ENCODE peak calls at places on chromosome 1, in five cellular contexts. One of them, this sample, is unnamed.

GRCh38 chr1:31244326-31244725 is 4.6 kb upstream of the NKAIN1 start:
- DNase-seq in cardiac fibroblast: peak; percentile 70
- DNase-seq in activated T-cell treated with anti-CD3 and anti-CD28 coated beads, Interleukin-2, amount 50 U/mL, for 24 hours: no peak
- DNase-seq in stimulated activated CD8-positive, alpha-beta memory T cell treated with anti-CD3 and anti-CD28 coated beads, Interleukin-4, amount 100 ng/mL, for 1 hour: no peak
- DNase-seq in kidney: no peak
- DNase-seq in this sample: no peak

GRCh38 chr1:45411510-45411899 is 71.3 kb upstream of the MUTYH start:
- DNase-seq in cardiac fibroblast: no peak
- DNase-seq in activated T-cell treated with anti-CD3 and anti-CD28 coated beads, Interleukin-2, amount 50 U/mL, for 24 hours: no peak
- DNase-seq in stimulated activated CD8-positive, alpha-beta memory T cell treated with anti-CD3 and anti-CD28 coated beads, Interleukin-4, amount 100 ng/mL, for 1 hour: no peak
- DNase-seq in kidney: no peak
- DNase-seq in this sample: no peak

GRCh38 chr1:204421441-204421840 is 9.8 kb upstream of the PPP1R15B start:
- DNase-seq in cardiac fibroblast: no peak
- DNase-seq in activated T-cell treated with anti-CD3 and anti-CD28 coated beads, Interleukin-2, amount 50 U/mL, for 24 hours: no peak
- DNase-seq in stimulated activated CD8-positive, alpha-beta memory T cell treated with anti-CD3 and anti-CD28 coated beads, Interleukin-4, amount 100 ng/mL, for 1 hour: no peak
- DNase-seq in kidney: no peak
- DNase-seq in this sample: no peak

GRCh38 chr1:167095368-167095767 is 1.5 kb downstream of the STYXL2 start:
- DNase-seq in cardiac fibroblast: peak; percentile 46
- DNase-seq in activated T-cell treated with anti-CD3 and anti-CD28 coated beads, Interleukin-2, amount 50 U/mL, for 24 hours: no peak
- DNase-seq in stimulated activated CD8-positive, alpha-beta memory T cell treated with anti-CD3 and anti-CD28 coated beads, Interleukin-4, amount 100 ng/mL, for 1 hour: no peak
- DNase-seq in kidney: no peak
- DNase-seq in this sample: no peak

GRCh38 chr1:233512538-233512937 is 101.4 kb upstream of the KCNK1 start:
- DNase-seq in cardiac fibroblast: no peak
- DNase-seq in activated T-cell treated with anti-CD3 and anti-CD28 coated beads, Interleukin-2, amount 50 U/mL, for 24 hours: no peak
- DNase-seq in stimulated activated CD8-positive, alpha-beta memory T cell treated with anti-CD3 and anti-CD28 coated beads, Interleukin-4, amount 100 ng/mL, for 1 hour: no peak
- DNase-seq in kidney: no peak
- DNase-seq in this sample: no peak

GRCh38 chr1:37629008-37629407 is 5.7 kb downstream of the RSPO1 start:
- DNase-seq in cardiac fibroblast: no peak
- DNase-seq in activated T-cell treated with anti-CD3 and anti-CD28 coated beads, Interleukin-2, amount 50 U/mL, for 24 hours: no peak
- DNase-seq in stimulated activated CD8-positive, alpha-beta memory T cell treated with anti-CD3 and anti-CD28 coated beads, Interleukin-4, amount 100 ng/mL, for 1 hour: no peak
- DNase-seq in kidney: no peak
- DNase-seq in this sample: no peak

GRCh38 chr1:92934395-92935378 is 26.6 kb downstream of the DIPK1A start:
- DNase-seq in cardiac fibroblast: peak; percentile 85
- DNase-seq in activated T-cell treated with anti-CD3 and anti-CD28 coated beads, Interleukin-2, amount 50 U/mL, for 24 hours: no peak
- DNase-seq in stimulated activated CD8-positive, alpha-beta memory T cell treated with anti-CD3 and anti-CD28 coated beads, Interleukin-4, amount 100 ng/mL, for 1 hour: no peak
- DNase-seq in kidney: peak; percentile 89
- DNase-seq in this sample: peak; percentile 65

GRCh38 chr1:63721531-63722189 is 52.2 kb upstream of the ROR1 start:
- DNase-seq in cardiac fibroblast: peak; percentile 48
- DNase-seq in activated T-cell treated with anti-CD3 and anti-CD28 coated beads, Interleukin-2, amount 50 U/mL, for 24 hours: no peak
- DNase-seq in stimulated activated CD8-positive, alpha-beta memory T cell treated with anti-CD3 and anti-CD28 coated beads, Interleukin-4, amount 100 ng/mL, for 1 hour: no peak
- DNase-seq in kidney: no peak
- DNase-seq in this sample: no peak

GRCh38 chr1:151545542-151545941 is 5.4 kb downstream of the TUFT1 start:
- DNase-seq in cardiac fibroblast: no peak
- DNase-seq in activated T-cell treated with anti-CD3 and anti-CD28 coated beads, Interleukin-2, amount 50 U/mL, for 24 hours: no peak
- DNase-seq in stimulated activated CD8-positive, alpha-beta memory T cell treated with anti-CD3 and anti-CD28 coated beads, Interleukin-4, amount 100 ng/mL, for 1 hour: no peak
- DNase-seq in kidney: no peak
- DNase-seq in this sample: no peak

GRCh38 chr1:169363046-169363756 is 4.4 kb downstream of the NME7 start:
- DNase-seq in cardiac fibroblast: peak; percentile 95
- DNase-seq in activated T-cell treated with anti-CD3 and anti-CD28 coated beads, Interleukin-2, amount 50 U/mL, for 24 hours: peak; percentile 44
- DNase-seq in stimulated activated CD8-positive, alpha-beta memory T cell treated with anti-CD3 and anti-CD28 coated beads, Interleukin-4, amount 100 ng/mL, for 1 hour: no peak
- DNase-seq in kidney: no peak
- DNase-seq in this sample: no peak

GRCh38 chr1:71494163-71494562 is 413.3 kb upstream of the ZRANB2 start:
- DNase-seq in cardiac fibroblast: peak; percentile 44
- DNase-seq in activated T-cell treated with anti-CD3 and anti-CD28 coated beads, Interleukin-2, amount 50 U/mL, for 24 hours: no peak
- DNase-seq in stimulated activated CD8-positive, alpha-beta memory T cell treated with anti-CD3 and anti-CD28 coated beads, Interleukin-4, amount 100 ng/mL, for 1 hour: no peak
- DNase-seq in kidney: no peak
- DNase-seq in this sample: no peak